ENCODE peak calls at places on chromosome 18, in seven cellular contexts. O, A, W, L, D, I and M are unnamed samples.

GRCh38 chr18:74942319-74942910 is 266.5 kb downstream of the PTGR3 start:
- DNase-seq in O (no peak), A (no peak), W (no peak), L (peak), D (peak), I (no peak), M (no peak)

GRCh38 chr18:70243545-70243944 is 38.1 kb upstream of the RTTN start:
- DNase-seq in O (peak), A (peak), W (no peak), L (no peak), D (no peak), I (no peak), M (no peak)

GRCh38 chr18:6294119-6294784 is 120.5 kb downstream of the L3MBTL4 start:
- DNase-seq in O (no peak), A (no peak), W (no peak), L (no peak), D (no peak), I (no peak), M (no peak)

GRCh38 chr18:76922107-76922506 is 99.8 kb downstream of the ZNF236 start:
- DNase-seq in O (peak), A (peak), W (peak), L (peak), D (peak), I (peak), M (peak)

GRCh38 chr18:75895135-75895534 is 467.6 kb upstream of the SMIM21 start:
- DNase-seq in O (no peak), A (no peak), W (no peak), L (no peak), D (no peak), I (no peak), M (no peak)

GRCh38 chr18:80046011-80046410 is 11.8 kb downstream of the RBFA start:
- DNase-seq in O (no peak), A (no peak), W (no peak), L (no peak), D (no peak), I (no peak), M (no peak)

GRCh38 chr18:11392292-11392691 is 217.1 kb upstream of the SLC35G4 start:
- DNase-seq in O (no peak), A (no peak), W (peak), L (no peak), D (no peak), I (no peak), M (no peak)

GRCh38 chr18:34114996-34115395 is 109.7 kb downstream of the NOL4 start:
- DNase-seq in O (no peak), A (peak), W (no peak), L (no peak), D (no peak), I (no peak), M (no peak)

GRCh38 chr18:26470011-26470637 is 78.2 kb downstream of the KCTD1 start:
- DNase-seq in O (no peak), A (no peak), W (no peak), L (peak), D (peak), I (no peak), M (no peak)

GRCh38 chr18:58176915-58177717 is 133.1 kb downstream of the NEDD4L start:
- DNase-seq in O (peak), A (no peak), W (no peak), L (no peak), D (peak), I (no peak), M (no peak)

GRCh38 chr18:2857491-2858063 is 10.8 kb downstream of the EMILIN2 start:
- DNase-seq in O (no peak), A (no peak), W (peak), L (no peak), D (peak), I (no peak), M (no peak)

GRCh38 chr18:6542296-6542695 is 127.6 kb upstream of the L3MBTL4 start:
- DNase-seq in O (no peak), A (no peak), W (no peak), L (no peak), D (no peak), I (no peak), M (no peak)

GRCh38 chr18:74806700-74807416 is 209.2 kb downstream of the ZNF407 start:
- DNase-seq in O (peak), A (peak), W (no peak), L (peak), D (peak), I (no peak), M (no peak)

GRCh38 chr18:11728247-11728646 is 39.2 kb downstream of the GNAL start:
- DNase-seq in O (peak), A (peak), W (peak), L (no peak), D (no peak), I (no peak), M (no peak)

GRCh38 chr18:55317832-55318231 is 270.2 kb downstream of the TCF4 start:
- DNase-seq in O (no peak), A (no peak), W (no peak), L (no peak), D (no peak), I (no peak), M (no peak)

GRCh38 chr18:65768379-65768778 is 17.6 kb downstream of the CDH7 start:
- DNase-seq in O (peak), A (peak), W (peak), L (no peak), D (no peak), I (no peak), M (no peak)

GRCh38 chr18:69599377-69599776 is 198.7 kb downstream of the DOK6 start:
- DNase-seq in O (no peak), A (no peak), W (no peak), L (no peak), D (no peak), I (no peak), M (no peak)

GRCh38 chr18:3286165-3286564 is 24.2 kb downstream of the MYL12B start:
- DNase-seq in O (no peak), A (no peak), W (no peak), L (no peak), D (no peak), I (no peak), M (no peak)

GRCh38 chr18:79484661-79485621 is 89.2 kb downstream of the NFATC1 start:
- DNase-seq in O (no peak), A (peak), W (no peak), L (no peak), D (peak), I (no peak), M (no peak)

GRCh38 chr18:57930476-57930875 is 113.5 kb upstream of the NEDD4L start:
- DNase-seq in O (no peak), A (no peak), W (peak), L (no peak), D (no peak), I (no peak), M (no peak)

GRCh38 chr18:10391506-10391905 is 62.9 kb upstream of the APCDD1 start:
- DNase-seq in O (no peak), A (no peak), W (no peak), L (no peak), D (no peak), I (no peak), M (no peak)
- TF ChIP-seq RFX5 in O (no peak), A (no peak), W (no peak), L (no peak), D (no peak), I (no peak), M (no peak)

GRCh38 chr18:63844254-63844653 is 43.3 kb upstream of the SERPINB2 start:
- DNase-seq in O (peak), A (no peak), W (peak), L (no peak), D (peak), I (no peak), M (no peak)
- TF ChIP-seq RFX5 in O (no peak), A (no peak), W (no peak), L (no peak), D (no peak), I (no peak), M (no peak)

DNA sequence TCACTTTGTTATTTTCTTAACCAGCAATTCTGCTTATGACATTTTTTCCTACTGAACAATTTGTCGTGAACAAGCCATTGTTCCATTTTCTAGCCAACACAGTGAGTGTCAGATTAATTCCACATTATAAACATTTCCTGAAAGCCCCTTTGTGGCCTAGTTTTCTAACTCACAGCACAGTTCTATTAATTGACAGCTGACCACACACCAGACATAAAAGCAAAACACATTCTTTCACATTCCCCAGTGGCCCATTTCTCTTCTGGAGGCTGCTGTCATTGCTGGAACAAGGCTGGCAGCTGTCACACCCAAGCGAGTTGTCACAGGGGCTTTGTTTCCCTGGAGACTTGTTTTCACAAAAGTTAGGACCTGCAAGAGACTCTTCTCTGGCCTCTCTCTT is 50.7 kb downstream of the RNF152 start:
- DNase-seq in O (no peak), A (no peak), W (no peak), L (peak), D (no peak), I (no peak), M (no peak)
- TF ChIP-seq RFX5 in O (no peak), A (no peak), W (no peak), L (no peak), D (no peak), I (no peak), M (no peak)

DNA sequence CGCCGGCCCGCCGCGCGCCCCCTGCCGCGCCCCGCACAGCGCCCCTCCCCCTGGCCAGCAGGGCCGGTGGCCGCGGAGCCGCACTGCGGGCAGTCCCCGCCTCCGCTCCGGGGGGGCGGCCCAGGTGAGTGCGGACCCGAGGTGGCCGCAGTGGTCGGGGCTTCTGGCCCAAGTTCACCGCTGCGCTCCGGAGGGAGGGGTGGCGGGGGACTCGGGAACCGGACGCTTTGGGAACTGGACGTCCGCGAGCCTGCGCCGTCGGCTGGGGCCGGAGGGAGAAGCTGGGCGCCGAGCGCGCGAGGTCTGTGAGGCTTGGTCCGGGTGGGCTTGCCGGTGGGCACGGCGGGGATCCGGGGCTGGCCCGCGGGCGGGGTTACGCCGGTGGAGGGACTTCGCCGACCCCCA is 587 bp upstream of the LDLRAD4 start:
- DNase-seq in O (no peak), A (no peak), W (no peak), L (no peak), D (no peak), I (no peak), M (no peak)
- TF ChIP-seq RFX5 in O (no peak), A (no peak), W (no peak), L (no peak), D (no peak), I (no peak), M (no peak)

GRCh38 chr18:47975701-47976100 is 45.2 kb upstream of the SMAD2 start:
- DNase-seq in O (no peak), A (no peak), W (no peak), L (no peak), D (no peak), I (no peak), M (no peak)
- TF ChIP-seq RFX5 in O (no peak), A (no peak), W (no peak), L (no peak), D (no peak), I (no peak), M (no peak)

DNA sequence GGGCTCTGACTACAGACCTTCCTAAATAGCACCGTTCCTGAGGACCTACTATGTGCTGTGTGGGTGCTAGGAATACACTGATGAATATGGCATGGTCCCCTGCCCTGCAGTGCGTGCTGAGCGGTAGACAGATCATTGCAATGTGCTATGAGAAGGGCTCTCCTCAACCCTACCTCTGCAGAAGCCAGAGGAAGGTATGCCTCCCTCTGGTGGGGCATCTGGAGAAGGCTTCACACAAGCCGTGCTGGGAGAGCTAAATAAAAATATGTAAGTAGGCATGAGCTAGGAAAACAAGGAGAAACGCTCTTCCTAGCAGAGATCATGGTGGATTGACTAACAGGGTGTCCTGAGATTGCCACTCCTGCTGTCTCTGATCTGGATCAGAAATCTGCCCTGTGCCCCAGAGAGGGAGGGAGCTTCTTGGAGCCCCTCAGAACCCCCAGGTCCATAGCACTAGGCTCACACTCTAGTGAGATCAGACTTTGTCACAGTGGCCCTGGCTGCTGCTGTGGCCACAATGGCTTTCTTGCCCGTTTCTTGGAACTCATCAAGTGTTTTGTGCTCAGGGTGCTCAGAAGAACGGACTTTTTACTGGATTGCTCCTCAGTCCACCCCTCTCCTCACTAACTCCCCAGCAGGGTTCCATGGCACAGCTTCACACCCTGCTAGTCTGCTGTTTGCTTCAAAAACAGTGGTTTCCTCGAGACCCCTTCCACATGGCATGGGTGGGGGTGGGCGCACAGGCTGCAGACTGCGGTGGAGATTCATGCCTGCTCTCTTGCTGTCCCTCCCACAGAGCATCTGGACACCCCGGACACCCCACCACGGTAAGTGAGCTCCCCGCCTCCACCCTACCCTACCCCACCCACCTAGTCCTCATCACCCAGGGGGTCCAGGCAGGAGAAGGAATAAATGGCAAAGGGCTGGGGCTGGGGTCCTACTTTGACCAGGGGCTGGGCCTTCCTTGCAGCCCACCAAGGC is 14.2 kb downstream of the SIGLEC15 start:
- DNase-seq in O (peak), A (peak), W (peak), L (no peak), D (peak), I (no peak), M (peak)
- TF ChIP-seq RFX5 in O (no peak), A (no peak), W (no peak), L (no peak), D (no peak), I (no peak), M (no peak)

DNA sequence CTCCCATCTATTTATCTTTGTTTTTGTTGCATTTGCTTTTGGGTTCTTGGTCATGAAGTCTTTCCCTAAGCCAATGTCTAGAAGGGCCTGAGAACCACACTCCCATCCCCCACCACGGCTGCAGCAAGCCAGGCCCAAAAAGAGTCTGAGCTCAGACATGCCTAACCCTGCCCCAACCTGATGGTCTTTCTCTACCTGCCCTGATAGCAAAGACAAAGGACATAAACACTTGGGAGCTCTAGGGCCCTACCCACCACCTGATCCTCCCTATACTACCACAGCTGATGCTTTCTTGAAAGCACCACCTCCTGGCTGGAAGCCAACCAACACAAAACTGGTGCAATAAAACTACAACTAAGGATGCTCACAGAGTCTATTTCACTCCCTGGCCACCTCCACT is 233.4 kb downstream of the WDR7 start:
- DNase-seq in O (no peak), A (no peak), W (no peak), L (no peak), D (no peak), I (no peak), M (no peak)
- TF ChIP-seq RFX5 in O (no peak), A (no peak), W (no peak), L (no peak), D (no peak), I (no peak), M (no peak)

GRCh38 chr18:22168360-22168921 is 948 bp upstream of the GATA6 start:
- DNase-seq in O (peak), A (peak), W (peak), L (no peak), D (no peak), I (no peak), M (peak)
- TF ChIP-seq RFX5 in O (no peak), A (no peak), W (no peak), L (no peak), D (no peak), I (no peak), M (no peak)

DNA sequence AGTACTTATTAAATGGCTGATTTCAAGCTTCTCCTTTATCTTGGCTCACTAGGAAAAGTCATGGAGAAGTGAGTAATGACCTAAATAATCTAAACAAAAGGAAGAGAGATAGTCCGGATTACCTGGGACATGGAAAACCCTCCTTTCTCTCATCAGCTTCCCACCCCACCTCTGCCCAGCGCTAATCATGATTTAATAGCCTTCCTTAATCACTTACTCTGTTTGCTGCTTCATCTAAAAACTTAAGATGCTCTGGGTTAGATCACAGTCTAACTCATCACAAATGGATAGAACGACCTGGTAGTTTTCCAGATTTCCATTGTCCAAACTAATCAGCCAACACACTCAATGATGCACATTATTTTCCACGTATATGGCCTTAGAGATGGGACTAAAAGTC is 87.8 kb upstream of the THOC1 start:
- DNase-seq in O (no peak), A (no peak), W (no peak), L (no peak), D (no peak), I (no peak), M (no peak)
- TF ChIP-seq RFX5 in O (no peak), A (no peak), W (no peak), L (no peak), D (no peak), I (no peak), M (no peak)